ENCODE peak calls at places on chromosomes 13 and 19, in ten cellular contexts. One of them, this sample, is unnamed.

GRCh38 chr19:58059003-58059671 is at the start of gene ZNF135:
- DNase-seq in astrocyte of the spinal cord: peak; percentile 87
- DNase-seq in NT2/D1: peak; percentile 72
- DNase-seq in adipocyte: peak; percentile 78
- DNase-seq in lower lobe of right lung: peak; percentile 83
- DNase-seq in left lung: peak; percentile 87
- DNase-seq in tibial artery: peak; percentile 74
- DNase-seq in brain microvascular endothelial cell: peak; percentile 68
- DNase-seq in colonic mucosa: peak; percentile 84
- DNase-seq in IMR-90: peak; percentile 50
- DNase-seq in this sample: peak; percentile 43

GRCh38 chr13:44620057-44620456 is 43.9 kb upstream of the TSC22D1 start:
- DNase-seq in astrocyte of the spinal cord: peak; percentile 13
- DNase-seq in NT2/D1: no peak
- DNase-seq in adipocyte: peak; percentile 30
- DNase-seq in lower lobe of right lung: no peak
- DNase-seq in left lung: no peak
- DNase-seq in tibial artery: no peak
- DNase-seq in brain microvascular endothelial cell: peak; percentile 5
- DNase-seq in colonic mucosa: no peak
- DNase-seq in IMR-90: peak; percentile 45
- DNase-seq in this sample: no peak

GRCh38 chr13:108315273-108315672 is 45.8 kb downstream of the TNFSF13B start:
- DNase-seq in astrocyte of the spinal cord: no peak
- DNase-seq in NT2/D1: no peak
- DNase-seq in adipocyte: no peak
- DNase-seq in lower lobe of right lung: no peak
- DNase-seq in left lung: no peak
- DNase-seq in tibial artery: no peak
- DNase-seq in brain microvascular endothelial cell: no peak
- DNase-seq in colonic mucosa: no peak
- DNase-seq in IMR-90: no peak
- DNase-seq in this sample: no peak

GRCh38 chr19:11033763-11034162 is 55.5 kb upstream of the LDLR start:
- DNase-seq in astrocyte of the spinal cord: no peak
- DNase-seq in NT2/D1: no peak
- DNase-seq in adipocyte: no peak
- DNase-seq in lower lobe of right lung: no peak
- DNase-seq in left lung: no peak
- DNase-seq in tibial artery: no peak
- DNase-seq in brain microvascular endothelial cell: no peak
- DNase-seq in colonic mucosa: no peak
- DNase-seq in IMR-90: no peak
- DNase-seq in this sample: no peak

GRCh38 chr13:33328691-33329090 is 43.1 kb upstream of the STARD13 start:
- DNase-seq in astrocyte of the spinal cord: no peak
- DNase-seq in NT2/D1: no peak
- DNase-seq in adipocyte: peak; percentile 75
- DNase-seq in lower lobe of right lung: no peak
- DNase-seq in left lung: no peak
- DNase-seq in tibial artery: no peak
- DNase-seq in brain microvascular endothelial cell: no peak
- DNase-seq in colonic mucosa: no peak
- DNase-seq in IMR-90: no peak
- DNase-seq in this sample: no peak

GRCh38 chr13:26967119-26968038 is 204.2 kb downstream of the USP12 start:
- DNase-seq in astrocyte of the spinal cord: no peak
- DNase-seq in NT2/D1: no peak
- DNase-seq in adipocyte: no peak
- DNase-seq in lower lobe of right lung: peak; percentile 37
- DNase-seq in left lung: peak; percentile 78
- DNase-seq in tibial artery: no peak
- DNase-seq in brain microvascular endothelial cell: no peak
- DNase-seq in colonic mucosa: no peak
- DNase-seq in IMR-90: no peak
- DNase-seq in this sample: no peak

GRCh38 chr19:41541990-41542584 is 33.9 kb upstream of the CEACAM21 start:
- DNase-seq in astrocyte of the spinal cord: peak; percentile 6
- DNase-seq in NT2/D1: peak; percentile 23
- DNase-seq in adipocyte: peak; percentile 19
- DNase-seq in lower lobe of right lung: peak; percentile 83
- DNase-seq in left lung: peak; percentile 89
- DNase-seq in tibial artery: peak; percentile 51
- DNase-seq in brain microvascular endothelial cell: peak; percentile 24
- DNase-seq in colonic mucosa: peak; percentile 76
- DNase-seq in IMR-90: peak; percentile 4
- DNase-seq in this sample: no peak

GRCh38 chr19:19459099-19459498 is 53.6 kb downstream of the GATAD2A start:
- DNase-seq in astrocyte of the spinal cord: peak; percentile 45
- DNase-seq in NT2/D1: no peak
- DNase-seq in adipocyte: peak; percentile 59
- DNase-seq in lower lobe of right lung: no peak
- DNase-seq in left lung: no peak
- DNase-seq in tibial artery: no peak
- DNase-seq in brain microvascular endothelial cell: no peak
- DNase-seq in colonic mucosa: no peak
- DNase-seq in IMR-90: peak; percentile 73
- DNase-seq in this sample: no peak

GRCh38 chr19:45451181-45451849 is 16.5 kb upstream of the FOSB start:
- DNase-seq in astrocyte of the spinal cord: peak; percentile 74
- DNase-seq in NT2/D1: no peak
- DNase-seq in adipocyte: peak; percentile 50
- DNase-seq in lower lobe of right lung: no peak
- DNase-seq in left lung: no peak
- DNase-seq in tibial artery: peak; percentile 61
- DNase-seq in brain microvascular endothelial cell: peak; percentile 86
- DNase-seq in colonic mucosa: peak; percentile 50
- DNase-seq in IMR-90: peak; percentile 88
- DNase-seq in this sample: no peak

GRCh38 chr19:1312732-1313694 is 27.3 kb downstream of the EFNA2 start:
- DNase-seq in astrocyte of the spinal cord: peak; percentile 69
- DNase-seq in NT2/D1: peak; percentile 42
- DNase-seq in adipocyte: peak; percentile 63
- DNase-seq in lower lobe of right lung: no peak
- DNase-seq in left lung: peak; percentile 65
- DNase-seq in tibial artery: no peak
- DNase-seq in brain microvascular endothelial cell: peak; percentile 45
- DNase-seq in colonic mucosa: peak; percentile 61
- DNase-seq in IMR-90: peak; percentile 58
- DNase-seq in this sample: no peak

GRCh38 chr19:18833141-18833476 is 1.4 kb downstream of the UPF1 start:
- DNase-seq in astrocyte of the spinal cord: no peak
- DNase-seq in NT2/D1: no peak
- DNase-seq in adipocyte: peak; percentile 40
- DNase-seq in lower lobe of right lung: no peak
- DNase-seq in left lung: no peak
- DNase-seq in tibial artery: no peak
- DNase-seq in brain microvascular endothelial cell: no peak
- DNase-seq in colonic mucosa: no peak
- DNase-seq in IMR-90: no peak
- DNase-seq in this sample: no peak

GRCh38 chr13:97127842-97128241 is 94.3 kb upstream of the MBNL2 start:
- DNase-seq in astrocyte of the spinal cord: no peak
- DNase-seq in NT2/D1: no peak
- DNase-seq in adipocyte: no peak
- DNase-seq in lower lobe of right lung: no peak
- DNase-seq in left lung: no peak
- DNase-seq in tibial artery: no peak
- DNase-seq in brain microvascular endothelial cell: no peak
- DNase-seq in colonic mucosa: no peak
- DNase-seq in IMR-90: no peak
- DNase-seq in this sample: no peak

DNA sequence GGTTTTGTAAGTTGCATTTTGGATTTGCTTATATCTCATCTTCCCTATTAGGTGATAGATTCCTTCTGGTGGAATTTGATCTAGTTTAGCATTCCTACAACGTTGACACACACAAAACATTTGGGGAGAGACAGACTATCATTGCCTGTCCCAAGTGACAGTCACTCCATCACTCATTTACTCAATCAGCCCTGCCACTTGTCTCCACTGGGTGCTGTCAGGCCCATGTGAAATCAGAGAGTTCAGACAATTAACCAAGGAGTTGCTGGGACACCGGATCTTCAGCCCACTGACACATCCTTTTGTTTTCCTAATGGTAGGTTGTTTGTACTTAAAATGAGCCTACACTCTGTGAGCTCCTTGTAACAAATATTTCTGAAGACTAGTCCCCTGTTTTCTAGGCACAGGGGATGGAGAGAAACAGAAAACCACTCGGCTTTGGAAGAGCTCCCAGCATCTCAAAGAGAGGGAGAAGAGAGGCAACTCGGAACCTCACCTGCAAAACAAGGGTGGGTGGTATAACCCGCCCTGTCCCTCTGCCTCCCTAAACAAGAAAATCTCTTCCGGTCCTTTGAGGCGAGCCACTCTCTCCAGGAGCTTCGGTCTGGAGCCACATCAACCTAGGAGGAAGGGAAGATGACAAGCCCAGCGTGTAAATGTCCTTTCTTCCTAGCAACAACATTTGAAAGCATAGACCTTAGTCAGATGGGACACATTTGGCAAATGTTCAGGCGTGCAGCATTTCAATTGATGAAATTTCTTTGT is 440.9 kb upstream of the KLF12 start:
- DNase-seq in astrocyte of the spinal cord: peak; percentile 13
- DNase-seq in NT2/D1: peak; percentile 13
- DNase-seq in adipocyte: no peak
- DNase-seq in lower lobe of right lung: no peak
- DNase-seq in left lung: no peak
- DNase-seq in tibial artery: no peak
- DNase-seq in brain microvascular endothelial cell: no peak
- DNase-seq in colonic mucosa: no peak
- DNase-seq in IMR-90: no peak
- DNase-seq in this sample: no peak
- H3K4me3 ChIP-seq in astrocyte of the spinal cord: peak overlapping the region; percentile 38
- H3K4me3 ChIP-seq in NT2/D1: peak overlapping the region; percentile 39
- H3K4me3 ChIP-seq in adipocyte: peak overlapping the region; percentile 81
- H3K4me3 ChIP-seq in lower lobe of right lung: peak overlapping the region; percentile 37
- H3K4me3 ChIP-seq in left lung: peak overlapping the region; percentile 13
- H3K4me3 ChIP-seq in tibial artery: peak overlapping the region; percentile 54
- H3K4me3 ChIP-seq in brain microvascular endothelial cell: peak overlapping the region; percentile 58
- H3K4me3 ChIP-seq in colonic mucosa: no peak overlapping the region
- H3K4me3 ChIP-seq in IMR-90: peak overlapping the region; percentile 23
- H3K4me3 ChIP-seq in this sample: peak overlapping the region; percentile 52

GRCh38 chr13:90185734-90186133 is 1161.8 kb upstream of the MIR17HG start:
- DNase-seq in astrocyte of the spinal cord: no peak
- DNase-seq in NT2/D1: no peak
- DNase-seq in adipocyte: no peak
- DNase-seq in lower lobe of right lung: no peak
- DNase-seq in left lung: no peak
- DNase-seq in tibial artery: no peak
- DNase-seq in brain microvascular endothelial cell: no peak
- DNase-seq in colonic mucosa: no peak
- DNase-seq in IMR-90: no peak
- DNase-seq in this sample: no peak
- H3K4me3 ChIP-seq in astrocyte of the spinal cord: no peak overlapping the region
- H3K4me3 ChIP-seq in NT2/D1: no peak overlapping the region
- H3K4me3 ChIP-seq in adipocyte: no peak overlapping the region
- H3K4me3 ChIP-seq in lower lobe of right lung: no peak overlapping the region
- H3K4me3 ChIP-seq in left lung: no peak overlapping the region
- H3K4me3 ChIP-seq in tibial artery: no peak overlapping the region
- H3K4me3 ChIP-seq in brain microvascular endothelial cell: no peak overlapping the region
- H3K4me3 ChIP-seq in colonic mucosa: no peak overlapping the region
- H3K4me3 ChIP-seq in IMR-90: no peak overlapping the region
- H3K4me3 ChIP-seq in this sample: no peak overlapping the region

DNA sequence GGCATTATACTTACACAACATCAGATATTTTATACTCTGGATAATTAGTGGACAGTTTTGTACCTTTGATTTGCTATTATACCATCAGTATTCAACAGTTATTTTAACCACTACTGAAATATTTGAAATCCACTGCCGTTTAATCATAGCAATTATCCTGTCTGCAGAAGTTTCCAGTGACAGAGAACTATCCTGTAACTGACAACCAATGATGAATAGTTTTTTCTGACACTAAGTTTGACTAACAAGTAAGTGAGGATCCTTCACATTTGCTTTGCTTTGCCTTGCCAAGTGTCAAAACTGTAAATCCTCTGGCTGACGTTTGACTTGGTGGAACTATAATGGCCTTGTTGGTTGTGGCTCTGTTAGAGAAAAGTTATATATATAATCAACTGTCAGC is 410.7 kb downstream of the GPC5 start:
- DNase-seq in astrocyte of the spinal cord: no peak
- DNase-seq in NT2/D1: no peak
- DNase-seq in adipocyte: no peak
- DNase-seq in lower lobe of right lung: no peak
- DNase-seq in left lung: no peak
- DNase-seq in tibial artery: no peak
- DNase-seq in brain microvascular endothelial cell: no peak
- DNase-seq in colonic mucosa: no peak
- DNase-seq in IMR-90: no peak
- DNase-seq in this sample: no peak
- H3K4me3 ChIP-seq in astrocyte of the spinal cord: no peak overlapping the region
- H3K4me3 ChIP-seq in NT2/D1: no peak overlapping the region
- H3K4me3 ChIP-seq in adipocyte: no peak overlapping the region
- H3K4me3 ChIP-seq in lower lobe of right lung: no peak overlapping the region
- H3K4me3 ChIP-seq in left lung: no peak overlapping the region
- H3K4me3 ChIP-seq in tibial artery: no peak overlapping the region
- H3K4me3 ChIP-seq in brain microvascular endothelial cell: no peak overlapping the region
- H3K4me3 ChIP-seq in colonic mucosa: no peak overlapping the region
- H3K4me3 ChIP-seq in IMR-90: no peak overlapping the region
- H3K4me3 ChIP-seq in this sample: no peak overlapping the region

DNA sequence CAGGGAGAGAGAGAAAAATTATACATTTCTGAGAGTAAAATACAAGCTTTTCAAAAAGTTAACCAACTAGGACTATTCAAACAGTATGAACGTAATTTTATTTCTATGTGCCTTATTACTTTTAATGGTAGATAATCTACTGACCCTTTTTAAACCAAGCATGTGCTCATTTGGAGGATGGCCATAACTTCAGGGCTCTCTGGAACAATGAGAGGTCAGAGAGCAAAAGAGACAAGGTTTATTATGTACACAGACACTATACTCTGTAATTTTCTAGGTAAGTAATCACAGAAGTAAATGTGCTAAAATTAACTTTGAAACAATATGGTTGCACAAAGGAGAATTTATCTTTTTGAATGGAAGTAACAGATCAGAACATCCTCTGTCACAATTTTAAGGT is 1.1 kb downstream of the POSTN start:
- DNase-seq in astrocyte of the spinal cord: no peak
- DNase-seq in NT2/D1: no peak
- DNase-seq in adipocyte: no peak
- DNase-seq in lower lobe of right lung: no peak
- DNase-seq in left lung: no peak
- DNase-seq in tibial artery: no peak
- DNase-seq in brain microvascular endothelial cell: no peak
- DNase-seq in colonic mucosa: no peak
- DNase-seq in IMR-90: no peak
- DNase-seq in this sample: no peak
- H3K4me3 ChIP-seq in astrocyte of the spinal cord: peak overlapping the region; percentile 39
- H3K4me3 ChIP-seq in NT2/D1: no peak overlapping the region
- H3K4me3 ChIP-seq in adipocyte: no peak overlapping the region
- H3K4me3 ChIP-seq in lower lobe of right lung: peak overlapping the region; percentile 18
- H3K4me3 ChIP-seq in left lung: no peak overlapping the region
- H3K4me3 ChIP-seq in tibial artery: peak overlapping the region; percentile 10
- H3K4me3 ChIP-seq in brain microvascular endothelial cell: peak overlapping the region; percentile 46
- H3K4me3 ChIP-seq in colonic mucosa: no peak overlapping the region
- H3K4me3 ChIP-seq in IMR-90: no peak overlapping the region
- H3K4me3 ChIP-seq in this sample: peak overlapping the region; percentile 46

This sample was measured in skeletal muscle cell.